ENCODE peak calls at places on chromosomes 13 and 19, in five cellular contexts. A, E, O, H and D are unnamed samples.

GRCh38 chr19:19533826-19534225 is 4.2 kb upstream of the CILP2 start:
- DNase-seq in A (no peak), O (no peak), H (no peak), E (no peak), D (no peak)

GRCh38 chr19:41860419-41861097 is 503 bp downstream of the RPS19 start:
- DNase-seq in A (peak; percentile 29), H (no peak), O (no peak), E (peak; percentile 22), D (no peak)

GRCh38 chr13:77522444-77522843 is 13.1 kb upstream of the SCEL start:
- DNase-seq in H (no peak), O (no peak), E (no peak), A (no peak), D (no peak)

GRCh38 chr13:38905081-38905480 is 85.5 kb downstream of the STOML3 start:
- DNase-seq in H (no peak), E (no peak), A (no peak), O (no peak), D (no peak)

GRCh38 chr13:77779461-77780272 is 82.2 kb downstream of the SLAIN1 start:
- DNase-seq in E (peak; percentile 60), O (peak; percentile 26), A (peak; percentile 31), H (peak; percentile 5), D (peak; percentile 20)

GRCh38 chr13:32001392-32001768 is 30.2 kb upstream of the FRY start:
- DNase-seq in H (no peak), O (no peak), A (peak; percentile 6), E (peak; percentile 32), D (peak; percentile 11)

GRCh38 chr13:36887758-36888521 is 32.1 kb downstream of the SMAD9 start:
- DNase-seq in H (no peak), E (peak; percentile 4), O (no peak), A (no peak), D (no peak)

GRCh38 chr13:95032114-95032513 is 269.1 kb downstream of the ABCC4 start:
- DNase-seq in H (no peak), O (no peak), A (no peak), E (no peak), D (no peak)

GRCh38 chr13:44872751-44873150 is 116.5 kb downstream of the NUFIP1 start:
- DNase-seq in A (no peak), H (no peak), O (no peak), E (no peak), D (no peak)

GRCh38 chr13:73985789-73986188 is 148.4 kb downstream of the KLF12 start:
- DNase-seq in O (no peak), A (peak; percentile 30), E (no peak), H (no peak), D (no peak)

GRCh38 chr13:81929988-81930387 is 1589.1 kb upstream of the SPRY2 start:
- DNase-seq in O (no peak), H (no peak), E (peak; percentile 6), A (no peak), D (no peak)

GRCh38 chr13:41034862-41035261 is 15.7 kb upstream of the ELF1 start:
- DNase-seq in O (no peak), E (peak; percentile 32), A (no peak), H (no peak), D (no peak)

GRCh38 chr13:24175847-24176246 is 15.3 kb downstream of the SPATA13 start:
- DNase-seq in A (no peak), O (no peak), H (no peak), E (no peak), D (no peak)

GRCh38 chr13:48749144-48749543 is 95.4 kb downstream of the CYSLTR2 start:
- DNase-seq in E (peak; percentile 75), O (no peak), H (no peak), A (no peak), D (no peak)

GRCh38 chr19:14555918-14556661 is 15.8 kb downstream of the NDUFB7 start:
- DNase-seq in O (no peak), A (no peak), H (no peak), E (peak; percentile 79), D (no peak)

GRCh38 chr19:3366104-3366760 is at the start of gene NFIC:
- DNase-seq in H (no peak), E (peak; percentile 84), A (no peak), O (peak; percentile 70), D (peak; percentile 60)

GRCh38 chr19:29303707-29304090 is 90.7 kb upstream of the UQCRFS1 start:
- DNase-seq in H (no peak), A (no peak), E (no peak), O (no peak), D (no peak)

GRCh38 chr19:47778954-47779351 is 450 bp downstream of the SELENOW start:
- DNase-seq in E (peak; percentile 12), A (no peak), O (peak; percentile 78), H (no peak), D (no peak)

GRCh38 chr19:19628499-19629134 is 597 bp upstream of the LPAR2 start:
- DNase-seq in A (peak; percentile 40), E (peak; percentile 81), H (no peak), O (peak; percentile 52), D (peak; percentile 57)

GRCh38 chr13:33639640-33640080 is 178.3 kb upstream of the RFC3 start:
- DNase-seq in O (no peak), E (no peak), A (no peak), H (no peak), D (no peak)

GRCh38 chr13:105921711-105922110 is 613.8 kb downstream of the EFNB2 start:
- DNase-seq in O (peak; percentile 50), E (no peak), A (no peak), H (no peak), D (no peak)

GRCh38 chr13:52827839-52828238 is 20.6 kb downstream of the PCDH8 start:
- DNase-seq in E (no peak), O (no peak), A (no peak), H (no peak), D (no peak)

GRCh38 chr19:18580311-18580710 is 8.3 kb upstream of the REX1BD start:
- DNase-seq in H (no peak), E (no peak), O (no peak), A (no peak), D (no peak)

GRCh38 chr19:31562916-31563626 is 213.8 kb upstream of the TSHZ3 start:
- DNase-seq in A (no peak), H (no peak), O (no peak), E (no peak), D (no peak)

GRCh38 chr13:80572308-80572676 is 231.4 kb upstream of the SPRY2 start:
- DNase-seq in A (no peak), O (no peak), H (no peak), E (no peak), D (no peak)

GRCh38 chr19:19821366-19822147 is at the start of gene ZNF506:
- DNase-seq in A (peak; percentile 97), O (peak; percentile 99), E (peak; percentile 97), H (peak; percentile 72), D (peak; percentile 88)

GRCh38 chr13:111945086-111945485 is 121.9 kb upstream of the SOX1 start:
- DNase-seq in E (no peak), H (no peak), A (no peak), O (no peak), D (no peak)

GRCh38 chr13:38072696-38073095 is 203.1 kb upstream of the TRPC4 start:
- DNase-seq in E (no peak), O (no peak), H (no peak), A (no peak), D (no peak)

GRCh38 chr13:109874921-109875454 is 88.6 kb upstream of the IRS2 start:
- DNase-seq in A (no peak), H (peak; percentile 22), O (no peak), E (peak; percentile 83), D (no peak)
- H3K4me3 ChIP-seq in A (no peak overlapping the region), H (no peak overlapping the region), O (no peak overlapping the region), E (no peak overlapping the region), D (no peak overlapping the region)

DNA sequence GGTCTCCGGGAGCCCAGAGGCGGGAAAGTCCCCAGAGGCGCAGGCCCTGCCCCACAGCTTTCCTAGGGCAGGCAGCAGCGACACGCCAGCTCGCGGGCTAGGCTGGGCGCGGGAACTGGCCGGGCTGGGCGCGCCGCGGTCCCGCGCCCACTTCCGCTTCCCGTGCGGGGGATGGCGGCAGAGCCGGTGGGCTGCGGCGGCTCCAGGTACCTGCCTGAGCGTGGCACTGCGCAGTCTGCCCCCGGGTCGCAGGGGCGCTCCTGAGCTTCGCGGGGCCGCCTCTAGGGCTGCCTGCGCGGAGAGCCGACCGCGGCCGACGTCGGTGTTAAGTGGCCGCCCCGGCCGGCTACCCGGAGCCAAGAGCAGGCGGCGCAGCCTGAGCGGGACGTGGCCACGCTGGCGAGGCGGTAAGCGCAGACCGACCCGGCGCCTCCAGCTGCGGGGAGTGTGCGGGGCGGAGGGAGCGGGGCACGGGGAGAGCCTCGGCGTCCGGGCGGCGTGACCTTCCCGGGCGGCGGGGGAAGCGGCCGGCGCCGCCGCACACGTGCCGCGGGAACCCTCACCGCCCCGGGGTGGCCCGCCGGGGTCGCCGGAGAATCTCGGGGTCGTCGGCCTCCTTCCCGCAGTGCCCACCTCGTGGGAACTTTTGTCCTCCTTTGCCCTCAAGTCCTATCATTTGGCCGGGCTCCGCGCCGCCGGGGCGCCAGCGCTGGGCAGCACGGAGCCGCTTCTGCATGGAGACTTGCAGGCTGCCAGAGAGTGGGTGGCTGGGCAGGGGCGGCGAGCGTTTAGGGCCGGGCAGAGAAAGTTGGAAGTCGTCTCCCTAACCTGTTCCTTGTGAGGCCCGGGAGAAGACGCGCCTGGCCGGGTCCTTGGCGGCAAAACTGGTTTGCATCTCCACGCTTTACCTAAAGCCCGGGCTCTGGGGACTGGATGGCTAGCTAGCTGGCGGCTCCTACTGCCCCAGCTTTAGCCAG is 31.4 kb upstream of the MPHOSPH8 start:
- DNase-seq in O (peak; percentile 30), A (peak; percentile 13), E (peak; percentile 54), H (no peak), D (peak; percentile 84)
- H3K4me3 ChIP-seq in O (peak overlapping the region; percentile 71), A (no peak overlapping the region), E (peak overlapping the region; percentile 71), H (peak overlapping the region; percentile 59), D (peak overlapping the region; percentile 70)

DNA sequence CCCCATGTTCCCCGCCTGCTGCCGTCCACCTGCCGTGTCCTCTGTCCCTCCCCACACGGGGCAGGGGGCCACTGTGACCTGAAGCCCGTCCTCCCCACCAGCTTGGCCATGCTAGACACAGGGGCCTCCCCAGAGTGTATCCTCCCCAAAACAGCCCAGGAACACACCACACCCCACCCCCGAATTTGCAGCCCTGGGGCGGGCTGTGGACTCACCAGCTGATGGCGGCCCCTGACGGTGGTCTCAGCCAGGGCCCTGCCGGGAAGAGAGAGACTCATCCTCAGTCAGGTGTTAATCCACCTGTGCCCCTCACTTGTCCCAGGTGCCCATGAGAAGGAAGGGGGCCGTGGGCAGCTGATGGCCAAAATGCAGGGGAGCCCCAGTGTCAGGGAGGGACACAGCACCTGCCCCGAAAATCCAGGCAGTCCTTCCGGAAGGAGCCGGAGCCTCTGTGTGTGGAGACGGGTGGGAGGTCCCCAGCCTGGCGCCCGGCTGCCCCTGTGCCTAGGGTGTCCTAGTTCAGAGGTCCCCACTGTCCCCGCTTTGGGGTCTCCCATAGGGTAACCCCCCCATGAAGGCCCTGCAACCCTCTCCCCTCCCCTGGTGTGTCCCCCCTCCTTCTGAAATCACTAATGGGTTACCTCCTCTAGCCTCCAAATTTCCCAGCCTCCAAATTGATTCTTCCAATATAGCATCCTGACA is 39.3 kb upstream of the TCF3 start:
- DNase-seq in E (no peak), A (no peak), O (no peak), H (no peak), D (no peak)
- H3K4me3 ChIP-seq in E (no peak overlapping the region), A (no peak overlapping the region), O (no peak overlapping the region), H (no peak overlapping the region), D (no peak overlapping the region)

GRCh38 chr19:7941895-7942596 is 1.4 kb downstream of the TIMM44 start:
- DNase-seq in E (no peak), O (no peak), A (no peak), H (no peak), D (no peak)
- H3K4me3 ChIP-seq in E (peak overlapping the region; percentile 97), O (peak overlapping the region; percentile 68), A (no peak overlapping the region), H (peak overlapping the region; percentile 98), D (peak overlapping the region; percentile 85)

GRCh38 chr19:39125199-39125553 is 410 bp upstream of the PAK4 start:
- DNase-seq in E (no peak), H (no peak), A (no peak), O (no peak), D (no peak)
- H3K4me3 ChIP-seq in E (peak overlapping the region; percentile 91), H (peak overlapping the region; percentile 41), A (peak overlapping the region; percentile 73), O (peak overlapping the region; percentile 79), D (peak overlapping the region; percentile 86)

GRCh38 chr19:35041548-35042055 is at the start of gene HPN:
- DNase-seq in A (no peak), O (no peak), H (no peak), E (no peak), D (no peak)
- H3K4me3 ChIP-seq in A (peak within 1 kb of the TSS; percentile 57), O (peak within 1 kb of the TSS; percentile 15), H (no peak within 1 kb of the TSS), E (no peak within 1 kb of the TSS), D (no peak within 1 kb of the TSS)